ENCODE peak calls at places on chromosomes 2 and 18, in seven cellular contexts. W, L, M, Z, T, H and J are unnamed samples. For H3K4me1, the result is how much of the 10 kb centered on the place peaks cover.

GRCh38 chr2:158990397-158991209 is 22.2 kb downstream of the TANC1 start:
- DNase-seq in W (peak), L (no peak), M (no peak), Z (no peak), T (no peak), H (no peak), J (no peak)

GRCh38 chr2:158923180-158923594 is 45.3 kb upstream of the TANC1 start:
- DNase-seq in W (no peak), L (no peak), M (no peak), Z (peak), T (no peak), H (no peak), J (no peak)

GRCh38 chr18:9182852-9183399 is 46.3 kb downstream of the ANKRD12 start:
- DNase-seq in W (no peak), L (no peak), M (no peak), Z (no peak), T (no peak), H (no peak), J (no peak)

GRCh38 chr2:166784296-166784946 is 103.9 kb upstream of the XIRP2 start:
- DNase-seq in W (no peak), L (no peak), M (no peak), Z (no peak), T (no peak), H (no peak), J (no peak)

GRCh38 chr18:647304-647703 is 10.1 kb upstream of the TYMS start:
- DNase-seq in W (no peak), L (no peak), M (no peak), Z (no peak), T (no peak), H (no peak), J (no peak)

GRCh38 chr2:236354973-236355595 is 90.9 kb upstream of the ASB18 start:
- DNase-seq in W (no peak), L (no peak), M (no peak), Z (no peak), T (no peak), H (no peak), J (no peak)

GRCh38 chr2:97718942-97719341 is 5.6 kb downstream of the ZAP70 start:
- DNase-seq in W (no peak), L (no peak), M (no peak), Z (no peak), T (no peak), H (no peak), J (no peak)

GRCh38 chr2:219045937-219046550 is 4.7 kb upstream of the CFAP65 start:
- DNase-seq in W (peak), L (no peak), M (no peak), Z (peak), T (no peak), H (no peak), J (peak)

GRCh38 chr2:29155578-29155977 is 40.4 kb downstream of the CLIP4 start:
- DNase-seq in W (no peak), L (no peak), M (no peak), Z (peak), T (no peak), H (no peak), J (no peak)

GRCh38 chr2:100470898-100471514 is 724 bp downstream of the NMS start:
- DNase-seq in W (peak), L (no peak), M (peak), Z (peak), T (no peak), H (peak), J (peak)

GRCh38 chr2:226136739-226137138 is 662.9 kb downstream of the IRS1 start:
- DNase-seq in W (no peak), L (no peak), M (no peak), Z (no peak), T (no peak), H (no peak), J (peak)

GRCh38 chr2:222734690-222735014 is 63.2 kb downstream of the MOGAT1 start:
- DNase-seq in W (no peak), L (no peak), M (no peak), Z (no peak), T (no peak), H (no peak), J (no peak)

GRCh38 chr2:796151-796955 is 119.1 kb upstream of the TMEM18 start:
- DNase-seq in W (no peak), L (no peak), M (peak), Z (no peak), T (no peak), H (no peak), J (no peak)

GRCh38 chr2:64405476-64406406 is 48.2 kb upstream of the LGALSL start:
- DNase-seq in W (peak), L (no peak), M (no peak), Z (no peak), T (peak), H (no peak), J (peak)

GRCh38 chr2:179440642-179441251 is 176.1 kb upstream of the SESTD1 start:
- DNase-seq in W (peak), L (no peak), M (no peak), Z (peak), T (no peak), H (no peak), J (no peak)

GRCh38 chr2:105725388-105725787 is 19.3 kb upstream of the NCK2 start:
- DNase-seq in W (peak), L (no peak), M (no peak), Z (no peak), T (no peak), H (no peak), J (no peak)

GRCh38 chr2:96642564-96643350 is at the start of gene FER1L5:
- DNase-seq in W (peak), L (no peak), M (peak), Z (peak), T (no peak), H (no peak), J (peak)

GRCh38 chr2:175476374-175476773 is 294.9 kb upstream of the ATP5MC3 start:
- DNase-seq in W (no peak), L (no peak), M (no peak), Z (no peak), T (no peak), H (no peak), J (no peak)

GRCh38 chr2:46679761-46680160 is 200.4 kb downstream of the TMEM247 start:
- DNase-seq in W (no peak), L (no peak), M (no peak), Z (no peak), T (no peak), H (no peak), J (no peak)

GRCh38 chr2:226031962-226032441 is 632.5 kb downstream of the NYAP2 start:
- DNase-seq in W (peak), L (no peak), M (no peak), Z (peak), T (no peak), H (no peak), J (no peak)

GRCh38 chr2:216636570-216637450 is 3.6 kb downstream of the IGFBP2 start:
- DNase-seq in W (peak), L (peak), M (peak), Z (peak), T (peak), H (no peak), J (peak)

GRCh38 chr2:206422493-206422892 is 20.8 kb upstream of the ADAM23 start:
- DNase-seq in W (peak), L (no peak), M (no peak), Z (no peak), T (no peak), H (no peak), J (peak)

GRCh38 chr2:46979611-46980010 is 64.0 kb upstream of the MCFD2 start:
- DNase-seq in W (no peak), L (no peak), M (no peak), Z (no peak), T (no peak), H (no peak), J (no peak)

GRCh38 chr2:128595763-128596452 is 277.2 kb upstream of the HS6ST1 start:
- DNase-seq in W (no peak), L (peak), M (no peak), Z (no peak), T (no peak), H (no peak), J (no peak)
- H3K4me1 ChIP-seq in W (under half), L (under half), M (under half), Z (under half), T (under half), H (under half), J (under half)

GRCh38 chr2:101985101-101985792 is 6.5 kb upstream of the IL1R2 start:
- DNase-seq in W (no peak), L (no peak), M (no peak), Z (no peak), T (no peak), H (no peak), J (no peak)
- H3K27ac ChIP-seq in W (no peak), L (no peak), M (no peak), Z (no peak), T (no peak), H (no peak), J (no peak)

GRCh38 chr18:31878358-31878757 is 64.6 kb downstream of the TRAPPC8 start:
- DNase-seq in W (no peak), L (no peak), M (no peak), Z (no peak), T (no peak), H (no peak), J (no peak)
- H3K4me1 ChIP-seq in W (under half), L (under half), M (under half), Z (under half), T (under half), H (under half), J (under half)

DNA sequence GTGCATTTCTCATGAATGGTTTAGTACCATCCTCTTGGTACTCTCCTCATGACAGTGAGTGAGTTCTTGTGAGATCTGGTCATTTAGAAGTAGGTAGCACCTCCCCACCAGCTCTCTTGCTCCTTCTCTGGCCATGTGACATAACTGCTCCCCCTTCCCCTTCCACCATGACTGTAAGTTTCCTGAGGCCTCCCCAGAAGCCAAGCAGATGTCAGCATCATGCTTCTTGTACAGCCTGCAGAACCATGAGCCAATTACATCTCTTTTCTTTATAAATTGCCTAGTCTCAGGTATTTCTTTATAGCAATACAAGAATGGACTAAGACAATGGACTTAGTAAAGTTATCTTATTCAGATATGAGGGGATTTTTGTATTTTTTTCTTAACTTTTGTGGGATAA is 43.0 kb downstream of the FTCDNL1 start:
- DNase-seq in W (no peak), L (no peak), M (no peak), Z (no peak), T (no peak), H (no peak), J (no peak)
- H3K27ac ChIP-seq in W (no peak), L (no peak), M (no peak), Z (no peak), T (no peak), H (no peak), J (no peak)

GRCh38 chr2:239292531-239292930 is 108.3 kb downstream of the HDAC4 start:
- DNase-seq in W (no peak), L (peak), M (no peak), Z (no peak), T (no peak), H (no peak), J (no peak)

GRCh38 chr2:239292956-239293355 is 107.9 kb downstream of the HDAC4 start:
- DNase-seq in W (peak), L (peak), M (no peak), Z (no peak), T (no peak), H (no peak), J (no peak)

GRCh38 chr2:239293450-239294430 is 107.1 kb downstream of the HDAC4 start:
- DNase-seq in W (no peak), L (peak), M (no peak), Z (peak), T (no peak), H (no peak), J (no peak)

GRCh38 chr2:239290618-239291504 is 110.0 kb downstream of the HDAC4 start:
- DNase-seq in W (no peak), L (peak), M (peak), Z (peak), T (no peak), H (peak), J (no peak)

GRCh38 chr2:239291505-239292350 is 109.1 kb downstream of the HDAC4 start:
- DNase-seq in W (no peak), L (peak), M (peak), Z (peak), T (no peak), H (no peak), J (no peak)
- H3K4me1 ChIP-seq in W (under half), L (under half), M (under half), Z (half or more), T (under half), H (half or more), J (under half)

GRCh38 chr2:3099145-3099859 is 278.3 kb downstream of the EIPR1 start:
- DNase-seq in W (no peak), L (no peak), M (no peak), Z (no peak), T (no peak), H (no peak), J (no peak)

GRCh38 chr2:3099860-3100234 is 277.8 kb downstream of the EIPR1 start:
- DNase-seq in W (no peak), L (no peak), M (no peak), Z (no peak), T (no peak), H (no peak), J (no peak)

GRCh38 chr2:3101704-3102055 is 275.9 kb downstream of the EIPR1 start:
- DNase-seq in W (no peak), L (peak), M (no peak), Z (no peak), T (no peak), H (no peak), J (no peak)

GRCh38 chr2:3101016-3101703 is 276.5 kb downstream of the EIPR1 start:
- DNase-seq in W (no peak), L (peak), M (no peak), Z (no peak), T (no peak), H (no peak), J (no peak)

GRCh38 chr2:3100386-3100785 is 277.2 kb downstream of the EIPR1 start:
- DNase-seq in W (no peak), L (no peak), M (no peak), Z (no peak), T (no peak), H (no peak), J (no peak)
- H3K27ac ChIP-seq in W (no peak), L (no peak), M (no peak), Z (no peak), T (no peak), H (no peak), J (no peak)

GRCh38 chr2:45394842-45395241 is 216.2 kb downstream of the SRBD1 start:
- DNase-seq in W (no peak), L (no peak), M (no peak), Z (peak), T (no peak), H (no peak), J (no peak)
- H3K4me1 ChIP-seq in W (under half), L (under half), M (under half), Z (under half), T (under half), H (under half), J (under half)